ENCODE peak calls at places on chromosomes 13 and 19, in four cellular contexts. H, R, G and C are unnamed samples.

GRCh38 chr13:107461751-107462150 is 753.6 kb downstream of the LIG4 start:
- DNase-seq in G (no peak), R (no peak), H (no peak), C (no peak)

GRCh38 chr13:29707876-29708543 is 112.5 kb upstream of the SLC7A1 start:
- DNase-seq in R (peak; percentile 53), G (peak; percentile 32), H (peak; percentile 52), C (no peak)

GRCh38 chr19:47381653-47382279 is 32.7 kb downstream of the DHX34 start:
- DNase-seq in H (no peak), R (peak; percentile 12), G (no peak), C (no peak)

GRCh38 chr13:98482476-98483444 is 94.1 kb downstream of the STK24 start:
- DNase-seq in G (no peak), H (peak; percentile 67), R (no peak), C (peak; percentile 75)

GRCh38 chr13:100394005-100394695 is 194.4 kb downstream of the GGACT start:
- DNase-seq in G (peak; percentile 9), R (no peak), H (no peak), C (no peak)

GRCh38 chr13:32988588-32989256 is 27.5 kb upstream of the KL start:
- DNase-seq in G (no peak), H (no peak), R (no peak), C (no peak)

GRCh38 chr19:38635483-38636399 is 11.7 kb upstream of the ACTN4 start:
- DNase-seq in H (no peak), G (no peak), R (no peak), C (no peak)

GRCh38 chr13:32126298-32126697 is 94.7 kb downstream of the FRY start:
- DNase-seq in H (no peak), R (no peak), G (no peak), C (no peak)

GRCh38 chr19:28555317-28555716 is 657.6 kb downstream of the UQCRFS1 start:
- DNase-seq in H (no peak), R (no peak), G (no peak), C (no peak)

GRCh38 chr13:79723462-79724116 is 242.6 kb downstream of the NDFIP2 start:
- DNase-seq in R (no peak), G (no peak), H (no peak), C (no peak)

GRCh38 chr13:77139311-77139710 is 112.4 kb upstream of the FBXL3 start:
- DNase-seq in H (no peak), G (no peak), R (no peak), C (no peak)

GRCh38 chr13:106159295-106160195 is 375.9 kb downstream of the EFNB2 start:
- DNase-seq in G (no peak), H (no peak), R (no peak), C (no peak)

GRCh38 chr19:5624154-5624663 is 1.3 kb downstream of the SAFB start:
- DNase-seq in R (peak; percentile 25), H (no peak), G (no peak), C (no peak)

GRCh38 chr19:30670562-30671513 is 298.7 kb downstream of the ZNF536 start:
- DNase-seq in G (no peak), H (no peak), R (no peak), C (no peak)

GRCh38 chr19:13022859-13023636 is 27.8 kb downstream of the NFIX start:
- DNase-seq in H (peak; percentile 95), G (no peak), R (no peak), C (peak; percentile 86)
- TF ChIP-seq CTCF in H (no peak), G (no peak), R (no peak), C (peak; percentile 26)

GRCh38 chr19:57872450-57872849 is 16.4 kb downstream of the ZNF814 start:
- DNase-seq in R (no peak), H (no peak), G (no peak), C (no peak)
- H3K9me3 ChIP-seq in R (peaks cover 66% of the 10 kb centered on the region), H (peaks cover 64% of the 10 kb centered on the region), G (peaks cover 89% of the 10 kb centered on the region), C (peaks cover 79% of the 10 kb centered on the region)

GRCh38 chr19:54462713-54463530 is 656 bp downstream of the LENG9 start:
- DNase-seq in R (peak; percentile 67), H (peak; percentile 64), G (peak; percentile 84), C (no peak)
- H3K4me1 ChIP-seq in R (peaks cover 20% of the 10 kb centered on the region), H (peaks cover 22% of the 10 kb centered on the region), G (peaks cover 32% of the 10 kb centered on the region), C (peaks cover 36% of the 10 kb centered on the region)

GRCh38 chr13:96044238-96044637 is 9.0 kb downstream of the UGGT2 start:
- DNase-seq in G (no peak), R (no peak), H (no peak), C (no peak)

GRCh38 chr13:96036515-96036914 is 16.7 kb downstream of the UGGT2 start:
- DNase-seq in R (no peak), H (no peak), G (no peak), C (no peak)

DNA sequence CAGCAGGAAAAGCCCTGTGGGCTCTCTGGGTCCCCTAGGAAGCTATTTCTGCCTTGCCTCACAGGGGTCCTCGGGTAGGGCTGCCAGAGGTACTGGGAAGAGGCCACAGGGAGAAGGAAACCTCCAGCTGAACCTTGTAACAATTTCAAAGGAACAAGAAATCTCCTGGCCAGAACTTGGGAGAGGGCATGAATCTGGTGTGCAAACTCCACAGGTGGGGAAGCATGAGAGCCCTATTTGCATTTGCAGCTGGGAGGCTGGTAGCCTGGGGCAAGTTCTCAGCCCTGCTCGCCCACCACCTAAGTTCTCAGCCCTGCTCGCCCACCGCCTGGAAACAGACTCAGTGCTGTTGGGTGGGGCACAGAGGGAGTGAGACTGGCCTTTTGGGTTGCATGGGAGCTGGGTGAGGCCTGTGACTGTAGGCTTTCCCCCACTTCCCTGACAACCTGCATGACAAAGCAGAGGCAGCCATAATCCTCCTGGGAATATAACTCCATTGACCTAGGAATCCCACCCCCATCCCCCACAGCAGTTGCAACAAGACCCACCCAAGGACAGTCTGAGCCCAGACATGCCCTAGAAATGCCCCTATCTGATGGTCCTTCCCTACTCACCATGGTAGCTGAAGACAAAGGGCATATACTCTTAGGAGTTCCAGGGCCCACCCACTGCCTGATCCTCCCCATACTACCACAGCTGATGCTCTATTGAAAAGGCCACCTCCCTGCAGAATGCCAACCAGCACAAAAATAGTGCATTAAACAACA is 11.7 kb downstream of the UGGT2 start:
- DNase-seq in G (no peak), H (no peak), R (no peak), C (no peak)
- TF ChIP-seq CTCF in G (no peak), H (no peak), R (no peak), C (no peak)

DNA sequence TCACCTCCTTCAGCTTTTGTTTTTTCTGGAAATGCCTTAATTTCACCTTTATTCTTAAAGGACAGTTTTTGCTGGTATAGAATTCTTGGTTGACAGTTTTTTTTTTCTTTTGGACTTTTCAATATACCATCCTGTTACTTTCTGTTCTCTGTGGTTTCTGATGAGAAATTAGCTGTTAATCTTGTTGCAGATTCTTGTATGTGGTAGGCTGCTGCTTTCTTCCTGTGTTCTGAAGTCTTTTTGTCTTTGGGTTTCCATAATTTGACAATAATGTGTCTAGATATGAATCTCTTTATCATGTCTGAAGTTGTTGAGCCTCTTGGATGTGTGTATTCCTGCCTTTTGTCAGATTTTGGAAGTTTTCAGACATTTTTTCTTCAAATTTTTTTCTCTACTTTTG is 12.0 kb downstream of the ZNF283 start:
- DNase-seq in R (no peak), G (no peak), H (no peak), C (no peak)
- H3K9me3 ChIP-seq in R (peaks cover 38% of the 10 kb centered on the region), G (peaks cover 94% of the 10 kb centered on the region), H (peaks cover 43% of the 10 kb centered on the region), C (peaks cover 20% of the 10 kb centered on the region)

GRCh38 chr13:43206858-43207257 is 183.5 kb downstream of the DNAJC15 start:
- DNase-seq in G (no peak), H (no peak), R (no peak), C (no peak)

GRCh38 chr13:43205421-43205820 is 182.0 kb downstream of the DNAJC15 start:
- DNase-seq in G (no peak), R (no peak), H (no peak), C (no peak)

GRCh38 chr13:43203781-43204180 is 180.4 kb downstream of the DNAJC15 start:
- DNase-seq in R (no peak), G (no peak), H (no peak), C (no peak)

GRCh38 chr13:43200736-43201135 is 177.3 kb downstream of the DNAJC15 start:
- DNase-seq in R (no peak), H (no peak), G (no peak), C (no peak)

GRCh38 chr13:43204591-43204990 is 181.2 kb downstream of the DNAJC15 start:
- DNase-seq in H (no peak), G (no peak), R (no peak), C (no peak)
- H3K4me1 ChIP-seq in H (no peaks in the 10 kb centered on the region), G (no peaks in the 10 kb centered on the region), R (no peaks in the 10 kb centered on the region), C (no peaks in the 10 kb centered on the region)

DNA sequence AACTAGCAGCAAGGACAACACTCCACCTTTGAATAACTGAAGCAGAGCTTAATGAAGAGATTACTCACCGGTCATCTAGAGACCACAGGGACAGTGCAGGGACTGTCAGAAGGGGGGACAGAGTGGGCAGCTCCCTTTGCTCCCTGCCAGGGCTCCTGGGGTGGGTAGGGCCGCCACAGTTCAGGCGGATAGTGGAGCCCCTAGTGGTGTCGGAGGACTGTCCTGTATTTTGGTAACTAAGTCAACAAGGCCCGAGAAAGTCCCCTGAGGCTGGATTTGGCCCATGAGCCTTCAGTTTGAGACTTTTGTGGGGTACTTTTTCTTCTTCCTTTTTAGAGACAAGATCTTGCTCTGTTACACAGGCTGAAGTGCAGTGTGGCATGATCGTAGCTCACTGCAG is 44.6 kb downstream of the GJA3 start:
- DNase-seq in H (no peak), R (no peak), G (no peak), C (no peak)
- TF ChIP-seq CTCF in H (no peak), R (no peak), G (no peak), C (no peak)